ENCODE peak calls at places on chromosome 17, in eight cellular contexts. R is PC-3, V is IMR-90, M is lower lobe of right lung, H is fibroblast of mammary gland, L is fibroblast of lung, F is nephron progenitor cell, C is GM23338. D is an unnamed sample.

GRCh38 chr17:48728232-48729231 is at the start of gene HOXB13:
- DNase-seq in R (peak), V (peak), M (no peak), H (peak), L (peak), F (peak), C (peak), D (no peak)

GRCh38 chr17:179066-179432 is 2.4 kb downstream of the DOC2B start:
- DNase-seq in R (no peak), V (no peak), M (no peak), H (no peak), L (no peak), F (no peak), C (no peak), D (no peak)

GRCh38 chr17:73645050-73645871 is 1.0 kb upstream of the SDK2 start:
- DNase-seq in R (no peak), V (no peak), M (no peak), H (peak), L (peak), F (peak), C (peak), D (no peak)

GRCh38 chr17:19386974-19387920 is at the start of gene MFAP4:
- DNase-seq in R (no peak), V (peak), M (no peak), H (peak), L (peak), F (peak), C (peak), D (peak)

GRCh38 chr17:8466466-8466865 is 30.8 kb downstream of the NDEL1 start:
- DNase-seq in R (no peak), V (peak), M (no peak), H (peak), L (peak), F (no peak), C (no peak), D (peak)

GRCh38 chr17:51876986-51877385 is 281.5 kb downstream of the CA10 start:
- DNase-seq in R (no peak), V (no peak), M (no peak), H (no peak), L (no peak), F (no peak), C (no peak), D (no peak)

GRCh38 chr17:74555427-74555826 is 9.5 kb upstream of the CD300C start:
- DNase-seq in R (no peak), V (no peak), M (no peak), H (no peak), L (no peak), F (no peak), C (no peak), D (no peak)

GRCh38 chr17:10276436-10276835 is 78.0 kb upstream of the GAS7 start:
- DNase-seq in R (no peak), V (no peak), M (no peak), H (no peak), L (no peak), F (no peak), C (peak), D (no peak)

GRCh38 chr17:45722161-45722560 is 62.0 kb upstream of the CRHR1 start:
- DNase-seq in R (peak), V (peak), M (no peak), H (peak), L (no peak), F (peak), C (peak), D (peak)

GRCh38 chr17:74297941-74298340 is 23.9 kb downstream of the DNAI2 start:
- DNase-seq in R (peak), V (no peak), M (no peak), H (peak), L (no peak), F (no peak), C (no peak), D (no peak)

GRCh38 chr17:82926081-82926480 is 86.3 kb upstream of the ZNF750 start:
- DNase-seq in R (no peak), V (no peak), M (peak), H (no peak), L (no peak), F (no peak), C (no peak), D (no peak)

GRCh38 chr17:82689077-82689476 is 9.4 kb downstream of the RAB40B start:
- DNase-seq in R (no peak), V (no peak), M (no peak), H (no peak), L (no peak), F (no peak), C (no peak), D (no peak)

GRCh38 chr17:74429604-74430384 is 2.1 kb upstream of the GPRC5C start:
- DNase-seq in R (peak), V (no peak), M (peak), H (peak), L (no peak), F (peak), C (peak), D (no peak)

GRCh38 chr17:81261096-81261495 is 22.0 kb downstream of the NDUFAF8 start:
- DNase-seq in R (no peak), V (no peak), M (no peak), H (no peak), L (no peak), F (no peak), C (no peak), D (no peak)

GRCh38 chr17:418421-418751 is 65.8 kb upstream of the RPH3AL start:
- DNase-seq in R (no peak), V (no peak), M (no peak), H (no peak), L (no peak), F (no peak), C (no peak), D (no peak)

GRCh38 chr17:1961187-1961586 is 63.9 kb downstream of the RTN4RL1 start:
- DNase-seq in R (no peak), V (no peak), M (no peak), H (no peak), L (no peak), F (no peak), C (peak), D (no peak)

GRCh38 chr17:1423456-1424135 is 23.6 kb upstream of the YWHAE start:
- DNase-seq in R (no peak), V (no peak), M (no peak), H (no peak), L (no peak), F (no peak), C (no peak), D (no peak)

GRCh38 chr17:19389386-19389785 is 2.4 kb upstream of the MFAP4 start:
- DNase-seq in R (no peak), V (no peak), M (no peak), H (no peak), L (no peak), F (no peak), C (no peak), D (no peak)

GRCh38 chr17:34299918-34300600 is 14.5 kb downstream of the CCL11 start:
- DNase-seq in R (no peak), V (peak), M (no peak), H (peak), L (peak), F (no peak), C (no peak), D (peak)

GRCh38 chr17:8060274-8060673 is 21.4 kb downstream of the ALOX15B start:
- DNase-seq in R (peak), V (peak), M (peak), H (peak), L (peak), F (peak), C (peak), D (peak)

GRCh38 chr17:50066995-50067394 is 11.1 kb downstream of the ITGA3 start:
- DNase-seq in R (peak), V (no peak), M (no peak), H (no peak), L (no peak), F (no peak), C (no peak), D (no peak)
- TF ChIP-seq CTCF in R (no peak), V (no peak), M (no peak), H (no peak), L (no peak), F (no peak), C (no peak), D (no peak)

GRCh38 chr17:4358154-4358553 is 8.3 kb downstream of the UBE2G1 start:
- DNase-seq in R (no peak), V (no peak), M (no peak), H (no peak), L (no peak), F (no peak), C (no peak), D (no peak)

GRCh38 chr17:4365628-4366311 is 705 bp downstream of the UBE2G1 start:
- DNase-seq in R (no peak), V (no peak), M (peak), H (no peak), L (no peak), F (peak), C (peak), D (no peak)

GRCh38 chr17:4365103-4365627 is 1.3 kb downstream of the UBE2G1 start:
- DNase-seq in R (peak), V (peak), M (peak), H (peak), L (peak), F (peak), C (peak), D (peak)

GRCh38 chr17:4364622-4365041 is 1.8 kb downstream of the UBE2G1 start:
- DNase-seq in R (no peak), V (no peak), M (no peak), H (no peak), L (no peak), F (no peak), C (no peak), D (no peak)

DNA sequence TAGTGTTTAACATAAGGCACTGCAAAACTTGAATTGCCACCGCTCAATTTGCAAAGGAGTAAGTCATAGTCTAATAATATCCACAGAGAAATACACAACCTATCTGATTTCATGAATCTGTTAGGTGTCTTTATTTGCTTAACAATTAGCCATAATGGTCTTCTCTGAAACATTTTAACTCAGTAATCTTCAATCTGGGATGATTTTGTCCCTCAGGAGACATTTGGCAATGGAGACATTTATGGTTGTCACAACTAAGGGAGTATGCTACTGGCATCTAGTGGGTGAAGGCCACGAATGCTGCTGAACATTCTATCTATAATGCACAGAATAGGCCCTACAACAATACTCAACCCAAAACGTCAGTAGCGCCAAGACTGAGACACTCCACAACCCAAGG is 4.3 kb downstream of the UBE2G1 start:
- DNase-seq in R (peak), V (no peak), M (no peak), H (peak), L (peak), F (no peak), C (no peak), D (no peak)
- TF ChIP-seq CTCF in R (peak), V (no peak), M (no peak), H (no peak), L (no peak), F (no peak), C (no peak), D (no peak)

DNA sequence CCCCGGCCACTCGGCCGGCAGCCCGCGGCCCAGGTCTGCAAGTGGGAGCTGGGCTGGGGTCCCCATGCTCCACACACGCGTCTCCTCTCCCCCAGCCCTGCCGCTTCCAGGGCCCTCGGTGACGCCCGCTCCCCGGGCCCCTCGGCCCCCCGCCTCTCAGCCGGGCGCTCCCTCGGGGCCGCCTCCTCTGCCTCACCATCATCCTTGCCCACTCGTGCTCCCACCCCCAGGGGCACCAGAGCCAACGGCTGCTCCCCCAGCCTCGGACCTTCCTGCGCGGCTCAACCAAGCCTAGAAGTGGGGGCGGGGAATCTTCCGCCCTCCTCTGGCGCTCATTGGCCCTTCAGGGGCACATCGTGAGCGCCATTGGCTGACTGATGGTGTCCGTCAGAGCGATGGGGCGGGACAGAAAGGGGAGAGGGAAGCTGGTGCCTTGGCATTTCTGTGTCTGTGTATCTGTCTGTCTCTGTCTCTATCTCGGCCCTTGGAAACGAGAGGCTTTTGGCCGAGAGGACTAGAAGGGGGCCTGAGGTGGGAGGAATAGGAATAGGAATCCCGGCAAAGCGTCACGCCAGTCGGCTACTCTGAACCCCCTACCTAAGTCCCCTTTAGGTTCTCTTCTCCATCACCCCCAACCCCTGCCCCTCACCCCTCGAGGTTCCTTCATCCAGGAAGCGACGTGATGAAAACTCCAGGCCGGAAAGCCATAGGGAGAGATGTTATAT is 88.9 kb downstream of the CDC27 start:
- DNase-seq in R (peak), V (peak), M (peak), H (peak), L (peak), F (peak), C (peak), D (peak)
- TF ChIP-seq CTCF in R (no peak), V (no peak), M (no peak), H (no peak), L (no peak), F (no peak), C (no peak), D (peak)

DNA sequence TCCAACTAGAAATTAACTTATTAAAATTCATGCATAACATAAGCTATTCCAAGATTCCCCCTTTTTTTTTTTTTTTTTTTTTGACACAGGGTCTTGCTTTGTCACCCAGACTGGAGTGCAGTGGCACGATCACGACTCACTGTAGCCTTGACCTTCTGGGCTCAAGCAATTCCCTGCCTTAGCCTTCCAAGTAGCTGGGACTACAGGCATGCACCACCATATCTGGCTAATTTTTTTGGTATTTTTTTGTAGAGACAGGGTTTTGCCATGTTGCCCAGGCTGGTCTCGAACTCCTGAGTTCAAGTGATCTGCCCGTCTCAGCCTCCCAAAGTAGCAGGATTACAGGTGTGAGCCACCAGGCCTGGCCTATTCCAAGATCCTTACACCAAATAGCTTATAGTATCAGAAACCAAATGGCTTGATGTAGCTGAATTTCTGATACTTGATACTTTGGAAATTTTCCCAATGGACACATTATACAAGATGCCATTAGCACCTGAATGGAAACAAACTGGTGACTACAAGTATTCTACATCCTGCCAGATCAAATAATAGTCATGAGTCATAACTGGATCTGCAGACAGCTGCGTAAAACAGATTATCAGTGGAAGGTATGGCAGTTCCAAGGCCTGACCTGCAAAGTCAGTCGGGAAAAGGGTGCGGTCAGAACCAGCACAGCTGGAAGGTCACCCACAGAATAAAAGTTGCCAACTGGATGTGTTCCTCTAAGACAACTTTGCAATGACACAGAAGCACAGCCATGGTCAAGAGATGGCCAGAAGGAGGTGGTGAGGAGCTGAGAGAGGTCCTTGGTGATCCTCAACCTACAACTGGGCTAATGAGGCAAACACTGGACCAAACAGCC is 14.5 kb downstream of the TUBG1 start:
- DNase-seq in R (peak), V (peak), M (no peak), H (peak), L (no peak), F (no peak), C (no peak), D (no peak)
- TF ChIP-seq CTCF in R (peak), V (no peak), M (no peak), H (peak), L (no peak), F (no peak), C (no peak), D (no peak)

DNA sequence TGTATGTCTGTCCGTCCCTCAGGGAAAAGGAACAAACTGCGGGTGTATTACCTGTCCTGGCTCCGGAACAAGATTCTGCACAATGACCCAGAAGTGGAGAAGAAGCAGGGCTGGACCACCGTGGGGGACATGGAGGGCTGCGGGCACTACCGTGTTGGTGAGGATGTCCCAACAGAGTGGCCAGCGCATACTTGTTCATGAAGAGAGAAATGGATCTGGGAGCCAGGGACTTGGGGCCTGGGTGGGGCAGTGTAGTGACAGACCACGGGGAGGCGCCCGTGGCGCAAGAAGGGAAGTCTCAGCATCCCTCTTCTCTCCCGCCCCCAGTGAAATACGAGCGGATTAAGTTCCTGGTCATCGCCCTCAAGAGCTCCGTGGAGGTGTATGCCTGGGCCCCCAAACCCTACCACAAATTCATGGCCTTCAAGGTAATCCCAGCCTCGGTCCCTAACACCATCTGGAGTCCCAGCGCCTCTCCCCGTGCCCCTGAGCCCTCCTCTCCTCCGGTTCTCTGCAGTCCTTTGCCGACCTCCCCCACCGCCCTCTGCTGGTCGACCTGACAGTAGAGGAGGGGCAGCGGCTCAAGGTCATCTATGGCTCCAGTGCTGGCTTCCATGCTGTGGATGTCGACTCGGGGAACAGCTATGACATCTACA is 3.5 kb upstream of the C17orf107 start:
- DNase-seq in R (no peak), V (no peak), M (no peak), H (no peak), L (no peak), F (no peak), C (peak), D (no peak)
- TF ChIP-seq CTCF in R (no peak), V (peak), M (no peak), H (no peak), L (no peak), F (no peak), C (peak), D (peak)

GRCh38 chr17:29862127-29862526 is 67.9 kb downstream of the SSH2 start:
- DNase-seq in R (no peak), V (no peak), M (no peak), H (no peak), L (no peak), F (no peak), C (no peak), D (no peak)

GRCh38 chr17:29866746-29867404 is 63.2 kb downstream of the SSH2 start:
- DNase-seq in R (no peak), V (no peak), M (no peak), H (no peak), L (no peak), F (no peak), C (no peak), D (no peak)

GRCh38 chr17:29870836-29871430 is 59.1 kb downstream of the SSH2 start:
- DNase-seq in R (no peak), V (no peak), M (no peak), H (no peak), L (no peak), F (no peak), C (no peak), D (no peak)

GRCh38 chr17:29862951-29863350 is 67.1 kb downstream of the SSH2 start:
- DNase-seq in R (no peak), V (no peak), M (no peak), H (no peak), L (no peak), F (no peak), C (no peak), D (no peak)

DNA sequence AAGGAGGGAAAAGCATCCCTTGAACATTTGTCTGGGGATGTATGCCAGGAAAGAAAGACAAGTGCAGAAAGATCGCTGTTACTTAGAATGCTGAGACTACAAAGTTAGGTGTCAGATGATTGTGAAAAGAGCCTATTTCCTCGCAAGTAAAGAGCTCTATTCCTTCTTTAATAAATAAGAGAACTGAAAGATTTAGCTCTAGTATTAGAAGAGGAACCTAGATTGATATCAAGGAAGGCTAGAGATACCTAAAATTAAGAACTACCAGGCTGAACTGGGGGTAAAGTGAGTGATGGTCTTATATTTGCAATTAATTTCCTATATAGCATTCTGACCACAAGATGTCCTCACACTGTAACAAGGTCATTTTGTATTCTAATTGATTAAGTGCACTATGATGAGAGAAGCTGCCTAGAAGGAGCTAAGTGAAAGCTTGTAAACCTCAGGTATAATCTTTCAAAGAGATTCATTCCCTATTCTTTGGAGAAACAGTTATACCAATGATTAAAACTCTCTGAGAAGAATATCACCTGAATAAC is 62.3 kb downstream of the SSH2 start:
- DNase-seq in R (peak), V (no peak), M (no peak), H (peak), L (peak), F (no peak), C (peak), D (no peak)
- TF ChIP-seq CTCF in R (peak), V (peak), M (peak), H (peak), L (no peak), F (no peak), C (peak), D (peak)

DNA sequence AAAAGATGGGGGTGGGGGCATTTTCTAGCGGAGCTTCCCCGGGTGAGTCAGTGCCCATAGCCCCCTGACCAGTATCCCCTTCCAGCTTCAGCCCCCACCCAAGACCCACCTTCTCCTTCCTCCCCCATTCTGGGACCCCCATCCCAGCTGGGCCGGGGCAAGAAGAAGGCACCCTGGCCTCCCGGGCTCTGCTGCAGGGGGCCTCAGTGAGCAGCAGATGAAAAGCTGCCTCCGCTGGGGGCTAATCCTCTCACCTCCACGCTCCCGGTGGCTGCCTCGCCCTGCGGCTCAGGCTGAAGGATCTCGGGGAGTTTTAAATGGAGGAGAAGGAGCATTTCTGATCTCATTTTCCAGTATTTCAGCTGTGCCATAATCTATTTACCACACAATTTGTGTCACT is 313.5 kb upstream of the TNRC6C start:
- DNase-seq in R (no peak), V (no peak), M (no peak), H (no peak), L (no peak), F (peak), C (peak), D (no peak)
- TF ChIP-seq CTCF in R (peak), V (no peak), M (no peak), H (no peak), L (no peak), F (no peak), C (peak), D (no peak)

D was measured in HFFc6.